ENCODE peak calls at places on chromosomes 7 and 10, in four cellular contexts. N is PC-9, J is IMR-90, Q is HepG2. I is an unnamed sample.

GRCh38 chr7:73342645-73343044 is 14.7 kb downstream of the FKBP6 start:
- DNase-seq in Q (peak; percentile 73), J (peak; percentile 69), N (no peak), I (peak; percentile 27)

GRCh38 chr10:60414877-60415585 is 25.4 kb upstream of the ANK3 start:
- DNase-seq in N (peak; percentile 90), Q (no peak), J (peak; percentile 92), I (peak; percentile 86)

GRCh38 chr7:32264667-32265284 is 194.6 kb upstream of the PDE1C start:
- DNase-seq in J (no peak), N (no peak), Q (no peak), I (no peak)

GRCh38 chr7:44310221-44310848 is 15.1 kb downstream of the CAMK2B start:
- DNase-seq in J (no peak), Q (no peak), N (no peak), I (no peak)

GRCh38 chr7:2214636-2215035 is 18.1 kb downstream of the MAD1L1 start:
- DNase-seq in N (no peak), Q (no peak), J (no peak), I (no peak)

GRCh38 chr7:124738639-124739038 is 27.0 kb downstream of the GPR37 start:
- DNase-seq in N (no peak), Q (no peak), J (no peak), I (no peak)

GRCh38 chr10:86212391-86212700 is 154.2 kb downstream of the GRID1 start:
- DNase-seq in J (no peak), Q (no peak), N (no peak), I (no peak)

GRCh38 chr7:99422625-99423024 is 13.9 kb downstream of the BUD31 start:
- DNase-seq in J (no peak), Q (no peak), N (no peak), I (no peak)

GRCh38 chr7:47576031-47576908 is 5.6 kb downstream of the TNS3 start:
- DNase-seq in J (peak; percentile 68), N (peak; percentile 98), Q (peak; percentile 95), I (peak; percentile 56)

GRCh38 chr7:29977926-29978652 is 11.5 kb downstream of the SCRN1 start:
- DNase-seq in Q (peak; percentile 28), J (no peak), N (no peak), I (no peak)

GRCh38 chr10:71746344-71747037 is 26.8 kb downstream of the VSIR start:
- DNase-seq in J (no peak), N (peak; percentile 57), Q (peak; percentile 47), I (no peak)

GRCh38 chr10:70370766-70371165 is 11.7 kb downstream of the LRRC20 start:
- DNase-seq in N (no peak), J (no peak), Q (no peak), I (no peak)

GRCh38 chr7:82528577-82529305 is 85.2 kb upstream of the CACNA2D1 start:
- DNase-seq in N (no peak), Q (no peak), J (peak; percentile 76), I (no peak)

GRCh38 chr10:82492647-82493046 is 617.7 kb downstream of the NRG3 start:
- DNase-seq in Q (no peak), J (no peak), N (no peak), I (no peak)

GRCh38 chr7:130394421-130395188 is 14.3 kb downstream of the CPA1 start:
- DNase-seq in N (no peak), J (no peak), Q (no peak), I (no peak)

GRCh38 chr7:50835156-50835555 is 52.5 kb upstream of the GRB10 start:
- DNase-seq in Q (no peak), J (no peak), N (peak; percentile 76), I (no peak)
- TF ChIP-seq CTCF in Q (no peak), J (no peak), N (no peak), I (no peak)

GRCh38 chr7:156999611-157000046 is 10.8 kb downstream of the MNX1 start:
- DNase-seq in J (no peak), Q (no peak), N (no peak), I (no peak)
- H3K4me3 ChIP-seq in J (no peak overlapping the region), Q (peak overlapping the region; percentile 56), N (peak overlapping the region; percentile 57), I (peak overlapping the region; percentile 16)

GRCh38 chr10:119480667-119481066 is 61.9 kb downstream of the RGS10 start:
- DNase-seq in J (no peak), Q (no peak), N (no peak), I (peak; percentile 31)
- H3K27me3 ChIP-seq in J (peaks cover 34% of the 10 kb centered on the region), Q (no peaks in the 10 kb centered on the region), N (no peaks in the 10 kb centered on the region), I (peaks cover 16% of the 10 kb centered on the region)

DNA sequence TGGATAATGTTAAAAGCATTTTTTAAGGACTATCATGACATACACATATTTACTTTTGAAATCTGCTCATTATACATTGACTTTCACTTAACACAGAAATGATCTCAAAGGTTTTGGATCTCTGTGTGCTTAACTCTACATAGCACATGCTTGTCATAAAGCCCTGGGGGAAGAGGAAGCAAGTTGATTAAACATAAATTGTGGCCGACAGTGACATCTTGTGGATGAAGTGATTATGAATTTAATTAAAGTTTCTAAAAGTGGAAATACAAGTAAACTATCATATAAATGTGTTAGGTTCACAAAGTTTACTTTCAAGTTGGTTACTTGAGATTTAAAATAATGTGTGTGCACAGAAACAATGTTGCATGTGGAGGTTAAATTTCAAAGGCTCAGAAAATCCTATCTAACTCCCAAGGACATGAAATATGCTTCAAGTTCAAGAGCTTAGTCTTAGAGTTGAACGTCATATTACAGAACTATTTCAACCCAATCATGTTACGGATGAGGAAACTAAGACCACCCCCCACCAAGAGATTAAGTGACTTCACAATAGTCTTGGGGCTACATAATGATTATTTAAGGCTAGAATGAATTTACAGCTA is 1247.8 kb downstream of the GATA3 start:
- DNase-seq in N (no peak), J (peak; percentile 53), Q (peak; percentile 33), I (peak; percentile 65)
- TF ChIP-seq CTCF in N (peak; percentile 72), J (peak; percentile 50), Q (peak; percentile 42), I (peak; percentile 14)

DNA sequence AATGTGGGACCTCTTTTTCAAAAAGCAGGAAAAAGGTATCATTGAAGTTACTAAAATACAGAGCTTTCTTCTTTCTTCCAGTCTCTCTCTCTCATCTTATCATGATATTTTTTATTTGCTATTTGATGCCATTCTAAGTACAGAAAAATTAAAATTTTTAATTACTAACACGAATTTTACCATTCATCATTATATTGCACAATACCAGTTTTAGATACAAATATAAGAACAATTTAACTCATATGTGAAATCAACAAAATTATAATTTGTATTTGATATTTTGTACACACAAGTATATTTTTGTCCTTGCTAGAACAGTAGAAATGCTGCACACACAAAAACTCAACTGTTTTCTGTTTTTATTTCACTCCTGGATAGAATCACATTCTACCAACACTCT is 112.2 kb downstream of the OAT start:
- DNase-seq in Q (no peak), J (no peak), N (no peak), I (no peak)
- H3K4me3 ChIP-seq in Q (no peak overlapping the region), J (no peak overlapping the region), N (no peak overlapping the region), I (no peak overlapping the region)

DNA sequence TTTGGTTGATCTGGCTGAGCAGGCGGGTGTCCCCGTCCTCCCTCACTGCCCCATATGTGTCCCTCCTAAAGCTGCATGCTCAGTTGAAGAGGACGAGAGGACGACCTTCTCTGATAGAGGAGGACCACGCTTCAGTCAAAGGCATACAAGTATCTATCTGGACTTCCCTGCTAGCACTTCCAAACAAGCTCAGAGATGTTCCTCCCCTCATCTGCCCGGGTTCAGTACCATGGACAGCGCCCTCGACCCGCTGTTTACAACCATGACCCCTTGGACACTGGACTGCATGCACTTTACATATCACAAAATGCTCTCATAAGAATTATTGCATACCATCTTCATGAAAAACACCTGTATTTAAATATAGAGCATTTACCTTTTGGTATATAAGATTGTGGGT is 26.9 kb upstream of the TRIM56 start:
- DNase-seq in N (peak; percentile 58), J (peak; percentile 50), Q (peak; percentile 48), I (peak; percentile 17)
- H3K27me3 ChIP-seq in N (peaks cover 61% of the 10 kb centered on the region), J (peaks cover 25% of the 10 kb centered on the region), Q (no peaks in the 10 kb centered on the region), I (no peaks in the 10 kb centered on the region)

GRCh38 chr7:97842006-97842405 is 30.2 kb downstream of the ASNS start:
- DNase-seq in Q (no peak), J (no peak), N (no peak), I (no peak)

GRCh38 chr7:97846945-97847344 is 25.3 kb downstream of the ASNS start:
- DNase-seq in J (no peak), N (no peak), Q (peak; percentile 1), I (no peak)

GRCh38 chr7:97845622-97846203 is 26.5 kb downstream of the ASNS start:
- DNase-seq in Q (peak; percentile 9), J (peak; percentile 15), N (no peak), I (peak; percentile 25)

GRCh38 chr7:97842772-97843345 is 29.3 kb downstream of the ASNS start:
- DNase-seq in Q (no peak), J (no peak), N (no peak), I (no peak)

GRCh38 chr7:97844036-97844435 is 28.2 kb downstream of the ASNS start:
- DNase-seq in J (peak; percentile 4), Q (peak; percentile 6), N (no peak), I (no peak)
- TF ChIP-seq CTCF in J (no peak), Q (no peak), N (peak; percentile 57), I (no peak)